ENCODE peak calls at places on chromosome X, in six cellular contexts. One of them, this sample, is unnamed.

GRCh38 chrX:112662559-112663427 is 16.9 kb downstream of the LHFPL1 start:
- DNase-seq in Kasumi-1: no peak
- DNase-seq in tibial nerve: no peak
- DNase-seq in MV-4-11: peak
- DNase-seq in NCI-H2171 treated with DMSO at 0.1 percent for 48 hours: no peak
- DNase-seq in brain microvascular endothelial cell: no peak
- DNase-seq in this sample: no peak

GRCh38 chrX:140053841-140054240 is 88.5 kb upstream of the CXorf66 start:
- DNase-seq in Kasumi-1: no peak
- DNase-seq in tibial nerve: no peak
- DNase-seq in MV-4-11: no peak
- DNase-seq in NCI-H2171 treated with DMSO at 0.1 percent for 48 hours: no peak
- DNase-seq in brain microvascular endothelial cell: no peak
- DNase-seq in this sample: no peak

GRCh38 chrX:21412883-21413282 is 38.7 kb downstream of the CNKSR2 start:
- DNase-seq in Kasumi-1: no peak
- DNase-seq in tibial nerve: no peak
- DNase-seq in MV-4-11: no peak
- DNase-seq in NCI-H2171 treated with DMSO at 0.1 percent for 48 hours: no peak
- DNase-seq in brain microvascular endothelial cell: peak
- DNase-seq in this sample: no peak

GRCh38 chrX:132614297-132614696 is 125.5 kb upstream of the MBNL3 start:
- DNase-seq in Kasumi-1: no peak
- DNase-seq in tibial nerve: no peak
- DNase-seq in MV-4-11: no peak
- DNase-seq in NCI-H2171 treated with DMSO at 0.1 percent for 48 hours: no peak
- DNase-seq in brain microvascular endothelial cell: no peak
- DNase-seq in this sample: peak

GRCh38 chrX:117713411-117713810 is 403.2 kb downstream of the KLHL13 start:
- DNase-seq in Kasumi-1: no peak
- DNase-seq in tibial nerve: no peak
- DNase-seq in MV-4-11: no peak
- DNase-seq in NCI-H2171 treated with DMSO at 0.1 percent for 48 hours: no peak
- DNase-seq in brain microvascular endothelial cell: no peak
- DNase-seq in this sample: no peak

GRCh38 chrX:137988470-137988869 is 422.5 kb downstream of the ZIC3 start:
- DNase-seq in Kasumi-1: no peak
- DNase-seq in tibial nerve: no peak
- DNase-seq in MV-4-11: no peak
- DNase-seq in NCI-H2171 treated with DMSO at 0.1 percent for 48 hours: no peak
- DNase-seq in brain microvascular endothelial cell: no peak
- DNase-seq in this sample: no peak

GRCh38 chrX:69138512-69138911 is 26.7 kb downstream of the PJA1 start:
- DNase-seq in Kasumi-1: no peak
- DNase-seq in tibial nerve: no peak
- DNase-seq in MV-4-11: no peak
- DNase-seq in NCI-H2171 treated with DMSO at 0.1 percent for 48 hours: no peak
- DNase-seq in brain microvascular endothelial cell: no peak
- DNase-seq in this sample: no peak

GRCh38 chrX:101229155-101229554 is 9.6 kb downstream of the DRP2 start:
- DNase-seq in Kasumi-1: no peak
- DNase-seq in tibial nerve: no peak
- DNase-seq in MV-4-11: no peak
- DNase-seq in NCI-H2171 treated with DMSO at 0.1 percent for 48 hours: no peak
- DNase-seq in brain microvascular endothelial cell: peak
- DNase-seq in this sample: peak

GRCh38 chrX:30343206-30343605 is 34.0 kb upstream of the NR0B1 start:
- DNase-seq in Kasumi-1: no peak
- DNase-seq in tibial nerve: no peak
- DNase-seq in MV-4-11: no peak
- DNase-seq in NCI-H2171 treated with DMSO at 0.1 percent for 48 hours: no peak
- DNase-seq in brain microvascular endothelial cell: no peak
- DNase-seq in this sample: no peak

GRCh38 chrX:110317079-110317819 is 636 bp downstream of the AMMECR1 start:
- DNase-seq in Kasumi-1: no peak
- DNase-seq in tibial nerve: no peak
- DNase-seq in MV-4-11: no peak
- DNase-seq in NCI-H2171 treated with DMSO at 0.1 percent for 48 hours: peak
- DNase-seq in brain microvascular endothelial cell: no peak
- DNase-seq in this sample: peak

GRCh38 chrX:150366951-150367545 is 3.9 kb downstream of the MAMLD1 start:
- DNase-seq in Kasumi-1: no peak
- DNase-seq in tibial nerve: no peak
- DNase-seq in MV-4-11: no peak
- DNase-seq in NCI-H2171 treated with DMSO at 0.1 percent for 48 hours: no peak
- DNase-seq in brain microvascular endothelial cell: peak
- DNase-seq in this sample: peak

GRCh38 chrX:133987188-133987587 is 1.8 kb upstream of the GPC3 start:
- DNase-seq in Kasumi-1: no peak
- DNase-seq in tibial nerve: no peak
- DNase-seq in MV-4-11: no peak
- DNase-seq in NCI-H2171 treated with DMSO at 0.1 percent for 48 hours: no peak
- DNase-seq in brain microvascular endothelial cell: no peak
- DNase-seq in this sample: no peak

GRCh38 chrX:11462136-11462535 is 168.9 kb downstream of the AMELX start:
- DNase-seq in Kasumi-1: no peak
- DNase-seq in tibial nerve: no peak
- DNase-seq in MV-4-11: no peak
- DNase-seq in NCI-H2171 treated with DMSO at 0.1 percent for 48 hours: no peak
- DNase-seq in brain microvascular endothelial cell: peak
- DNase-seq in this sample: peak

GRCh38 chrX:134734343-134735001 is 76.2 kb upstream of the PLAC1 start:
- DNase-seq in Kasumi-1: no peak
- DNase-seq in tibial nerve: no peak
- DNase-seq in MV-4-11: no peak
- DNase-seq in NCI-H2171 treated with DMSO at 0.1 percent for 48 hours: no peak
- DNase-seq in brain microvascular endothelial cell: no peak
- DNase-seq in this sample: peak

GRCh38 chrX:129980540-129981206 is 1.8 kb upstream of the BCORL1 start:
- DNase-seq in Kasumi-1: no peak
- DNase-seq in tibial nerve: peak
- DNase-seq in MV-4-11: no peak
- DNase-seq in NCI-H2171 treated with DMSO at 0.1 percent for 48 hours: no peak
- DNase-seq in brain microvascular endothelial cell: no peak
- DNase-seq in this sample: peak

GRCh38 chrX:19514791-19515614 is at the start of gene MAP3K15:
- DNase-seq in Kasumi-1: peak
- DNase-seq in tibial nerve: no peak
- DNase-seq in MV-4-11: no peak
- DNase-seq in NCI-H2171 treated with DMSO at 0.1 percent for 48 hours: peak
- DNase-seq in brain microvascular endothelial cell: no peak
- DNase-seq in this sample: no peak

GRCh38 chrX:118325453-118325852 is 20.5 kb upstream of the WDR44 start:
- DNase-seq in Kasumi-1: no peak
- DNase-seq in tibial nerve: no peak
- DNase-seq in MV-4-11: no peak
- DNase-seq in NCI-H2171 treated with DMSO at 0.1 percent for 48 hours: no peak
- DNase-seq in brain microvascular endothelial cell: no peak
- DNase-seq in this sample: no peak

GRCh38 chrX:35115205-35115604 is 172.6 kb downstream of the FAM47B start:
- DNase-seq in Kasumi-1: no peak
- DNase-seq in tibial nerve: no peak
- DNase-seq in MV-4-11: no peak
- DNase-seq in NCI-H2171 treated with DMSO at 0.1 percent for 48 hours: no peak
- DNase-seq in brain microvascular endothelial cell: peak
- DNase-seq in this sample: peak

GRCh38 chrX:46579250-46579649 is 5.7 kb downstream of the CHST7 start:
- DNase-seq in Kasumi-1: no peak
- DNase-seq in tibial nerve: no peak
- DNase-seq in MV-4-11: no peak
- DNase-seq in NCI-H2171 treated with DMSO at 0.1 percent for 48 hours: no peak
- DNase-seq in brain microvascular endothelial cell: no peak
- DNase-seq in this sample: no peak

GRCh38 chrX:69065451-69065850 is 99.8 kb downstream of the PJA1 start:
- DNase-seq in Kasumi-1: no peak
- DNase-seq in tibial nerve: no peak
- DNase-seq in MV-4-11: no peak
- DNase-seq in NCI-H2171 treated with DMSO at 0.1 percent for 48 hours: no peak
- DNase-seq in brain microvascular endothelial cell: no peak
- DNase-seq in this sample: no peak

GRCh38 chrX:18424482-18425198 is 768 bp upstream of the CDKL5 start:
- DNase-seq in Kasumi-1: no peak
- DNase-seq in tibial nerve: no peak
- DNase-seq in MV-4-11: no peak
- DNase-seq in NCI-H2171 treated with DMSO at 0.1 percent for 48 hours: peak
- DNase-seq in brain microvascular endothelial cell: peak
- DNase-seq in this sample: peak